ENCODE peak calls at places on chromosomes 7 and 10, in five cellular contexts. O is AG10803, T is cardiac fibroblast, K is PC-3, I is NB4. E is an unnamed sample.

GRCh38 chr7:57348646-57349269 is 101.2 kb upstream of the ZNF716 start:
- DNase-seq in O (no peak), T (no peak), K (no peak), I (no peak), E (no peak)

GRCh38 chr10:116796910-116797513 is 52.3 kb upstream of the ENO4 start:
- DNase-seq in O (peak), T (peak), K (peak), I (peak), E (peak)

GRCh38 chr7:111992601-111993000 is 213.6 kb downstream of the DOCK4 start:
- DNase-seq in O (peak), T (no peak), K (no peak), I (no peak), E (no peak)

GRCh38 chr10:76937056-76937665 is 700.4 kb downstream of the KCNMA1 start:
- DNase-seq in O (no peak), T (no peak), K (no peak), I (no peak), E (no peak)

GRCh38 chr7:103524042-103524907 is 78.3 kb upstream of the SLC26A5 start:
- DNase-seq in O (peak), T (peak), K (peak), I (peak), E (peak)

GRCh38 chr10:6774406-6774805 is 194.3 kb upstream of the PRKCQ start:
- DNase-seq in O (peak), T (no peak), K (no peak), I (no peak), E (no peak)

GRCh38 chr7:152959610-152960009 is 200.1 kb downstream of the ACTR3B start:
- DNase-seq in O (no peak), T (no peak), K (no peak), I (no peak), E (no peak)

GRCh38 chr7:141243368-141243767 is 169.5 kb downstream of the TMEM178B start:
- DNase-seq in O (no peak), T (no peak), K (no peak), I (no peak), E (no peak)

GRCh38 chr10:43202657-43203490 is 64.0 kb downstream of the RASGEF1A start:
- DNase-seq in O (no peak), T (no peak), K (no peak), I (no peak), E (no peak)

GRCh38 chr7:29289156-29290021 is 94.8 kb downstream of the CHN2 start:
- DNase-seq in O (peak), T (peak), K (no peak), I (peak), E (no peak)

GRCh38 chr10:121527690-121528089 is 70.6 kb downstream of the FGFR2 start:
- DNase-seq in O (peak), T (peak), K (no peak), I (no peak), E (peak)

GRCh38 chr10:131824371-131825149 is 76.2 kb upstream of the PPP2R2D start:
- DNase-seq in O (no peak), T (no peak), K (no peak), I (peak), E (no peak)

GRCh38 chr7:28755255-28755654 is 202.9 kb downstream of the TRIL start:
- DNase-seq in O (peak), T (peak), K (peak), I (no peak), E (peak)

GRCh38 chr7:7718461-7718860 is at the start of gene RPA3:
- DNase-seq in O (no peak), T (no peak), K (no peak), I (no peak), E (no peak)

GRCh38 chr7:16841681-16842080 is 36.9 kb upstream of the AGR2 start:
- DNase-seq in O (peak), T (peak), K (no peak), I (no peak), E (peak)

GRCh38 chr7:1939434-1940401 is 269.6 kb downstream of the ELFN1 start:
- DNase-seq in O (no peak), T (peak), K (no peak), I (peak), E (no peak)
- H3K4me3 ChIP-seq in O (no peak), T (no peak), K (no peak), I (peak), E (no peak)

DNA sequence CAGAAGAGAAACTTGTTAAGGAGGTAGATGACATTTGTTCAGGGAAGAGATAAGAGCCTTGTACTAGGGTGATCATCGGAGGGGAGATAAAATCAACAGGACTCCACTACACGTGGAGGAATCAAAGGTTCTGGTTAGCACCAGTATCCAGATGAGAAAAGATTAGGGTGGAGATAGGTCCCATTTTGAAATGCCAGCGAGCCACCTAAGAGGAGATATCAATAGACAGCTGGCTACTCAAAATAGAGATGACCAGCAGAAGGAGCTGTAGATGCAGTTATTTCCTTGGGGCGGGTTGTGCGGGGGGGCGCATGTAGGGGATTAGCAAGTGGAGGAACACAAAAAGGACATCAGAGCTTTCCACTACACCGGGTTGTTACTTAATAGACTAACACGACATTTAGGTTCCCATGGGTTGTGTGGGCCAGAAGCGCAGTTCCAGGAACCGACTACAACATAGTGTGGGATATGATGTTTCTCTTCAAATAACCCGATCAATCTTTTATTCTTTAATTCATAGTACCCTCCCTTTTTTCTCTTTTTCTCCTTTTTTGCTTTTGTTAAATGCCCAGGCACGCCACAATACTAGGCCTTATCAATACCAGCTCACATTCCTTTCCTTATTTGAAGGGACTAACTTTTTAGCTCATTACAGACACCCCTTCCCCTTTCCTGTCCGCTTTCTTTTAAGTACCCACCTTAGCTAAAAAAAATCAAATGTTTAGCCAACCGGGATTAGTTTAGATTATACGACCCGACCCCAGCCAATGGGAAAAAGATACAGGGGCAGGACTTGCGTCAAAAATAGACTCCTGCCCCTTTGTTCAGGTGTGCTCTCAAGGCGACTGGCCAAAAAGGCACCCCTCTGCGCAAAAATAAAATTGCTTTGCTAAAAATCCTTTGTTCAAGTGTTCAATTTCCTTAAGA is 2.0 kb upstream of the KIF11 start:
- DNase-seq in O (peak), T (peak), K (peak), I (peak), E (no peak)
- TF ChIP-seq CTCF in O (peak), T (peak), K (peak), I (peak), E (peak)

GRCh38 chr10:98301664-98302319 is 33.8 kb upstream of the LOXL4 start:
- DNase-seq in O (no peak), T (no peak), K (no peak), I (no peak), E (no peak)

GRCh38 chr10:98302711-98303365 is 34.8 kb upstream of the LOXL4 start:
- DNase-seq in O (no peak), T (peak), K (no peak), I (no peak), E (no peak)

GRCh38 chr10:98303569-98303968 is 35.6 kb upstream of the LOXL4 start:
- DNase-seq in O (no peak), T (no peak), K (no peak), I (no peak), E (no peak)

GRCh38 chr10:98299341-98299740 is 31.3 kb upstream of the LOXL4 start:
- DNase-seq in O (no peak), T (peak), K (no peak), I (no peak), E (no peak)

GRCh38 chr10:98300526-98300925 is 32.5 kb upstream of the LOXL4 start:
- DNase-seq in O (no peak), T (no peak), K (no peak), I (no peak), E (no peak)
- H3K4me3 ChIP-seq in O (no peak), T (no peak), K (no peak), I (no peak), E (no peak)

GRCh38 chr7:150811-151221 is 41.6 kb upstream of the FAM20C start:
- DNase-seq in O (no peak), T (no peak), K (no peak), I (peak), E (no peak)

GRCh38 chr7:145863-146262 is 46.5 kb upstream of the FAM20C start:
- DNase-seq in O (no peak), T (no peak), K (no peak), I (no peak), E (no peak)

GRCh38 chr7:149856-150636 is 42.3 kb upstream of the FAM20C start:
- DNase-seq in O (peak), T (no peak), K (no peak), I (peak), E (no peak)

GRCh38 chr7:148543-148931 is 43.8 kb upstream of the FAM20C start:
- DNase-seq in O (no peak), T (peak), K (no peak), I (no peak), E (no peak)

DNA sequence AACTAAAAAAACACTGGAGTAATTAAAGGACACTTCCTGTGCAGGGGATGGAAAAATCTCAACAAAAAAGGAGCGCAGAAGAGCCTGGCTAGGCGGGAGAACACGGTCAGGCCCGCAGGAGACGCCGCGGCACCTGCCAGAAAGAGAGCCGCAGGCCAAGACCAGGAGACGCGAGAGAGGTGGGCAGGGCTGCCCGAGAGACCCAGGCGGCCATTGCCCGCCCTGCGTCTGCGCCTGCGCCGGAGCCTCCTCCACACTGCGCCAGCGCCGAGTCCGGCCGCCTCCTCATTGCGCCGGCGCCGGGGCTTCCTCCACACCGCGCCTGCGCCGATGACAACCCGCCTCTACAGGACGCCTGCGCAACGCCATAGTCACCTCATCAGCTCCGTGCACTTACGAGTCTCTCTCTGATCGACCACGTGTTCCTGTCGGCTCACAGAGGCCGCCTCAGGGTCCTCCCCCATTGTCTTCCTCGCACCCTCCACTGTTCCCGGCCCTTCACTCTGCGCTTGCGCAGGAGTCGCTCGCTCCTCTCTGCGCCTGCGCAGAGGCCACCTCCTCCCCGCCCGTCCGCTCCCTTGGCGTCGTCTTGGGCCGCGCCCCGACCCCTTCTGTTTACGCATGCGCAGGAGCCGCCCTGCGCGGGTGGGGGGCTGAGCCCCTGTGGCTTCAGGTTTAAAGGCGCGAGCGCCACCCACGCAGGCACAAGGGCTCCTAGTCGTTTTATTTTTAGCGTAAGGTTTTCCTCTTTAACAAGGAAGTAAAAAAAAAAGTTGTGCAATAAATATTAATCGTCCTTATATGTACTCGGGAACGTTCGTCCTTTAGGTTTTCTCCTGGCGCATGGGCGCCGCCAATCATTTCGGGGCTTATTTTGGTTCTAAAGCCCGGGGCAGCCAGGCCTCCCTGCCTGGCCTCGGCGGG is 43.2 kb upstream of the FAM20C start:
- DNase-seq in O (peak), T (peak), K (peak), I (peak), E (peak)
- TF ChIP-seq CTCF in O (no peak), T (no peak), K (no peak), I (no peak), E (no peak)

DNA sequence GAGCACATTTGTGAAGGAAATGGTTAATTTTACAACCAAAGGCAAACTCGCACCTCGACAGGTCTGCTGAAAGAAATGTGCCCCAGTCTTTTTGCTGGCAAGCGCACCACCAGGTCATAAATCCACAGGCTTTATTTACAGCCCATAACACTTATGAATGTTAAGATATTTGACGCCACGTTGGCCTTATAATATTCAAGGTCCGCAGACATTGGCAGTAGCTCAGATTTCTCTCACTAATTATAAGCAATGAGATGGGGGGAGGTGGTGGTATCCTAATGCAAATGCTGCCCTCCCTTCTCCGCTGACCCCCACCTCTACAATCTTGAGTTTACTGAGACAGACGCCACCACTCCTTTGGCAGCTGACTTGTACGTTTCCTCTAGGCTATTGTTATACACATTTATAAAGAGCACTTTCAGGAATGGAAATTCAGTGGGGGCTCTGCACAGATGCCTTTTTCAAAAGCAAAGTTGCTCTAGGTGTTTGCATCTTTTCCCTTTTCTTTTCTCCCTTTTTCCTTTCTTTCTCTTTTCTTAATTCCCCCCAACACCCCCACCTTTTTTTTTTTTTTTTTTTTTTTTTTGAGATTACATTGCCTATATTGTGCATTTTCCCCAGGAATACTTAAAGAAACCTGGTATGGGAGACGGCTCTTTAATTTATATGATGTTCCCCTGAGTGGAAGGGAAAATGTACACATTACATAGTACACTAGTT is 6.7 kb downstream of the TCF7L2 start:
- DNase-seq in O (no peak), T (no peak), K (no peak), I (no peak), E (no peak)
- H3K4me3 ChIP-seq in O (no peak), T (no peak), K (peak), I (no peak), E (no peak)

GRCh38 chr7:37352974-37353948 is 95.4 kb downstream of the ELMO1 start:
- DNase-seq in O (no peak), T (no peak), K (peak), I (peak), E (no peak)
- TF ChIP-seq CTCF in O (no peak), T (no peak), K (peak), I (peak), E (no peak)